ENCODE peak calls at places on chromosomes 7 and 10, in nine cellular contexts. R is IMR-90, U is lower lobe of right lung, H is colonic mucosa, J is stomach, A is GM12878, D is psoas muscle, M is PC-9, P is keratinocyte. C is an unnamed sample.

GRCh38 chr10:29411666-29412335 is 122.9 kb downstream of the LYZL1 start:
- DNase-seq in R (no peak), U (no peak), H (no peak), J (no peak), A (no peak), D (no peak), M (no peak), P (no peak), C (no peak)

GRCh38 chr10:95289003-95289920 is 1.5 kb downstream of the PDLIM1 start:
- DNase-seq in R (no peak), U (no peak), H (peak), J (no peak), A (no peak), D (no peak), M (peak), P (no peak), C (no peak)

GRCh38 chr7:36937754-36938551 is 213.7 kb upstream of the AOAH start:
- DNase-seq in R (no peak), U (no peak), H (no peak), J (no peak), A (no peak), D (no peak), M (no peak), P (no peak), C (no peak)

GRCh38 chr7:108805808-108806397 is 236.2 kb downstream of the DNAJB9 start:
- DNase-seq in R (peak), U (no peak), H (no peak), J (no peak), A (no peak), D (no peak), M (no peak), P (no peak), C (no peak)

GRCh38 chr7:90955641-90956207 is 308.5 kb upstream of the FZD1 start:
- DNase-seq in R (no peak), U (no peak), H (no peak), J (no peak), A (no peak), D (no peak), M (no peak), P (no peak), C (no peak)

GRCh38 chr10:70885485-70885884 is 2.9 kb downstream of the PCBD1 start:
- DNase-seq in R (no peak), U (no peak), H (no peak), J (no peak), A (no peak), D (no peak), M (no peak), P (no peak), C (no peak)

GRCh38 chr7:106595922-106596321 is 65.0 kb downstream of the CCDC71L start:
- DNase-seq in R (no peak), U (no peak), H (no peak), J (no peak), A (no peak), D (no peak), M (no peak), P (no peak), C (no peak)

GRCh38 chr7:135672560-135673359 is 10.4 kb downstream of the STMP1 start:
- DNase-seq in R (peak), U (no peak), H (peak), J (no peak), A (no peak), D (no peak), M (peak), P (no peak), C (no peak)

GRCh38 chr10:33706191-33706590 is 371.7 kb upstream of the NRP1 start:
- DNase-seq in R (peak), U (no peak), H (no peak), J (no peak), A (no peak), D (peak), M (no peak), P (peak), C (no peak)

GRCh38 chr7:1705339-1705738 is 35.3 kb downstream of the ELFN1 start:
- DNase-seq in R (no peak), U (no peak), H (no peak), J (peak), A (no peak), D (no peak), M (no peak), P (no peak), C (no peak)

GRCh38 chr10:30467939-30468338 is 34.0 kb downstream of the MAP3K8 start:
- DNase-seq in R (no peak), U (no peak), H (no peak), J (no peak), A (no peak), D (no peak), M (no peak), P (no peak), C (no peak)

GRCh38 chr10:77794256-77795142 is 132.1 kb downstream of the DLG5 start:
- DNase-seq in R (no peak), U (peak), H (no peak), J (no peak), A (no peak), D (no peak), M (no peak), P (no peak), C (no peak)

GRCh38 chr7:149773446-149774236 is at the start of gene ZNF467:
- DNase-seq in R (no peak), U (peak), H (peak), J (peak), A (no peak), D (peak), M (peak), P (no peak), C (no peak)

GRCh38 chr10:43679509-43679908 is 30.8 kb upstream of the ZNF32 start:
- DNase-seq in R (no peak), U (peak), H (peak), J (peak), A (no peak), D (peak), M (no peak), P (no peak), C (no peak)

GRCh38 chr7:40499718-40500117 is 364.9 kb downstream of the SUGCT start:
- DNase-seq in R (no peak), U (no peak), H (no peak), J (no peak), A (no peak), D (no peak), M (no peak), P (no peak), C (no peak)

GRCh38 chr10:7605565-7606295 is 61.0 kb downstream of the ITIH5 start:
- DNase-seq in R (peak), U (no peak), H (no peak), J (no peak), A (no peak), D (no peak), M (no peak), P (no peak), C (no peak)

GRCh38 chr10:62053860-62054259 is 152.4 kb downstream of the ARID5B start:
- DNase-seq in R (no peak), U (no peak), H (no peak), J (no peak), A (no peak), D (no peak), M (no peak), P (no peak), C (no peak)

GRCh38 chr7:101410743-101411476 is 48.2 kb downstream of the COL26A1 start:
- DNase-seq in R (no peak), U (peak), H (peak), J (peak), A (no peak), D (no peak), M (peak), P (no peak), C (no peak)

GRCh38 chr7:119270045-119270464 is 1002.9 kb upstream of the KCND2 start:
- DNase-seq in R (peak), U (peak), H (peak), J (peak), A (no peak), D (no peak), M (peak), P (peak), C (peak)

GRCh38 chr10:43623351-43623750 is 17.1 kb downstream of the ZNF485 start:
- DNase-seq in R (peak), U (no peak), H (no peak), J (no peak), A (no peak), D (no peak), M (no peak), P (no peak), C (no peak)

GRCh38 chr10:44008270-44008916 is 359.7 kb upstream of the ZNF32 start:
- DNase-seq in R (peak), U (no peak), H (no peak), J (no peak), A (peak), D (no peak), M (no peak), P (peak), C (peak)

GRCh38 chr10:21337171-21337792 is 188.2 kb downstream of the SKIDA1 start:
- DNase-seq in R (no peak), U (no peak), H (no peak), J (no peak), A (no peak), D (no peak), M (no peak), P (no peak), C (no peak)

GRCh38 chr10:3806603-3807002 is 21.6 kb upstream of the KLF6 start:
- DNase-seq in R (peak), U (peak), H (peak), J (peak), A (no peak), D (no peak), M (peak), P (no peak), C (no peak)
- H3K4me3 ChIP-seq in R (no peak), U (no peak), H (no peak), J (no peak), A (no peak), D (no peak), M (peak), P (no peak), C (no peak)

GRCh38 chr7:114081606-114082425 is 163.0 kb upstream of the PPP1R3A start:
- DNase-seq in R (peak), U (no peak), H (peak), J (no peak), A (no peak), D (no peak), M (peak), P (no peak), C (no peak)
- TF ChIP-seq CTCF in R (peak), U (peak), H (peak), J (peak), A (peak), D (peak), M (peak), P (no peak), C (peak)

DNA sequence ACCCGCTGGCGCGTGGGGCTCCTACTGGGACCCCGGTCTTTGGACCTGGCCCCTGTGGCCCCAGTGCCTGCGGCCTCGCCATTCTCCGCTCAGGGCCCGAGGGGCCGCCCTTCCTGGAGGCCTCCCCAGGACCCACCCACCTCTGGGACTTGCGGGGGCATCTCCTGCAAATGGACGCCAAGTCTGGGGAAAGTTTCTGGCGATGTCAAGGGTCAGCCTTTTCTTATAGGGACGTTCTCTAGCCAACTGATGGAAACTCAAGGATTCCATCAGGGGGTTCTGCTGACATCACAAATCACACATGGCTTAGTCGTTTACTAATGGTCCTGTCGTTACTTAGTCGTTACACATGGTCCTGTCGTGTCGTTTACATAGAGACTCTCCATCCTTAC is 57.7 kb upstream of the RHOBTB1 start:
- DNase-seq in R (no peak), U (no peak), H (no peak), J (no peak), A (no peak), D (no peak), M (no peak), P (no peak), C (no peak)
- H3K4me3 ChIP-seq in R (peak), U (peak), H (peak), J (peak), A (no peak), D (peak), M (peak), P (peak), C (peak)

GRCh38 chr10:3955493-3955892 is 170.5 kb upstream of the KLF6 start:
- DNase-seq in R (peak), U (no peak), H (peak), J (no peak), A (no peak), D (no peak), M (no peak), P (no peak), C (no peak)
- TF ChIP-seq CTCF in R (no peak), U (no peak), H (no peak), J (no peak), A (no peak), D (no peak), M (no peak), P (no peak), C (no peak)